ENCODE peak calls at places on chromosome 20, in ten cellular contexts. W, Z, E, I, S, P, Q, Y, H and R are unnamed samples.

GRCh38 chr20:33944914-33945313 is 48.8 kb upstream of the RALY start:
- DNase-seq in S (no peak), H (no peak), E (no peak), P (no peak), W (no peak), I (no peak), Q (no peak), Y (peak), Z (no peak), R (no peak)

GRCh38 chr20:55977723-55978481 is 27.4 kb downstream of the CBLN4 start:
- DNase-seq in I (no peak), Y (no peak), Q (no peak), Z (no peak), W (no peak), H (no peak), P (no peak), E (no peak), S (no peak), R (no peak)

GRCh38 chr20:709864-710761 is 34.5 kb upstream of the SCRT2 start:
- DNase-seq in S (no peak), Y (no peak), P (no peak), W (no peak), Q (no peak), Z (no peak), E (no peak), I (no peak), H (no peak), R (no peak)

GRCh38 chr20:10578607-10579006 is 95.2 kb downstream of the JAG1 start:
- DNase-seq in H (no peak), S (no peak), W (no peak), Z (no peak), I (peak), P (peak), Y (peak), Q (no peak), E (no peak), R (peak)

GRCh38 chr20:35432430-35432735 is 5.6 kb downstream of the GDF5 start:
- DNase-seq in Z (peak), S (no peak), E (no peak), H (no peak), P (no peak), I (no peak), W (no peak), Q (no peak), Y (no peak), R (no peak)

GRCh38 chr20:56429496-56429895 is 17.4 kb downstream of the CASS4 start:
- DNase-seq in W (peak), Y (no peak), H (no peak), Z (no peak), I (no peak), P (peak), Q (no peak), E (no peak), S (no peak), R (no peak)

GRCh38 chr20:62706344-62706743 is 2.3 kb upstream of the NTSR1 start:
- DNase-seq in Z (no peak), P (no peak), I (no peak), Q (no peak), W (no peak), S (no peak), H (no peak), Y (no peak), E (no peak), R (no peak)

GRCh38 chr20:43514062-43514971 is 6.8 kb downstream of the L3MBTL1 start:
- DNase-seq in Y (peak), P (peak), Q (peak), S (peak), H (peak), I (peak), E (peak), Z (peak), W (peak), R (peak)

GRCh38 chr20:19935842-19936241 is 81.3 kb upstream of the NAA20 start:
- DNase-seq in E (no peak), W (peak), Z (no peak), Q (no peak), S (no peak), I (no peak), H (no peak), Y (no peak), P (peak), R (peak)

GRCh38 chr20:24773751-24774201 is 175.3 kb upstream of the CST7 start:
- DNase-seq in W (no peak), I (no peak), S (no peak), P (peak), Z (no peak), Y (no peak), E (no peak), H (no peak), Q (no peak), R (peak)

GRCh38 chr20:11853359-11853758 is 64.3 kb upstream of the BTBD3 start:
- DNase-seq in H (no peak), Y (no peak), E (no peak), Q (no peak), P (peak), W (peak), Z (no peak), S (no peak), I (no peak), R (no peak)

GRCh38 chr20:55918471-55918870 is 86.8 kb downstream of the CBLN4 start:
- DNase-seq in Q (no peak), S (no peak), Z (no peak), W (no peak), I (no peak), E (no peak), P (no peak), Y (no peak), H (no peak), R (no peak)

GRCh38 chr20:11676618-11677289 is 240.9 kb upstream of the BTBD3 start:
- DNase-seq in I (peak), P (peak), Z (no peak), S (no peak), Q (peak), Y (peak), H (no peak), E (no peak), W (peak), R (peak)

GRCh38 chr20:10674684-10675455 is 1.1 kb upstream of the JAG1 start:
- DNase-seq in W (peak), P (peak), H (no peak), Z (no peak), Y (peak), I (peak), Q (peak), S (no peak), E (peak), R (peak)

GRCh38 chr20:33915726-33916331 is 77.9 kb upstream of the RALY start:
- DNase-seq in P (no peak), I (peak), Y (peak), W (peak), Z (peak), S (peak), H (peak), Q (peak), E (no peak), R (peak)

GRCh38 chr20:8073024-8073832 is 53.7 kb upstream of the TMX4 start:
- DNase-seq in I (no peak), Y (peak), S (no peak), Z (peak), W (peak), Q (peak), H (no peak), E (no peak), P (peak), R (peak)

GRCh38 chr20:6434131-6434530 is 311.3 kb upstream of the FERMT1 start:
- DNase-seq in P (peak), I (no peak), Y (no peak), S (no peak), Q (no peak), E (no peak), Z (no peak), W (no peak), H (no peak), R (no peak)

GRCh38 chr20:4151991-4152695 is 136.8 kb upstream of the RNF24 start:
- DNase-seq in I (no peak), Z (no peak), W (no peak), S (no peak), Q (no peak), E (no peak), H (no peak), Y (no peak), P (no peak), R (no peak)

GRCh38 chr20:10467985-10468845 is 33.1 kb downstream of the SLX4IP start:
- DNase-seq in Q (no peak), P (no peak), Y (no peak), Z (no peak), H (no peak), S (no peak), W (no peak), I (no peak), E (no peak), R (no peak)

GRCh38 chr20:29497261-29497671 is 1760.2 kb upstream of the DEFB115 start:
- DNase-seq in E (no peak), Z (no peak), H (no peak), P (no peak), Y (peak), W (peak), S (peak), I (no peak), Q (peak), R (no peak)

GRCh38 chr20:49853640-49854039 is 41.0 kb downstream of the SLC9A8 start:
- DNase-seq in S (no peak), Z (no peak), W (peak), I (no peak), P (peak), Y (no peak), Q (peak), E (no peak), H (no peak), R (peak)

GRCh38 chr20:43448748-43449535 is 8.8 kb upstream of the SRSF6 start:
- DNase-seq in E (no peak), P (peak), W (peak), Z (peak), S (peak), Y (peak), Q (peak), H (peak), I (peak), R (peak)

GRCh38 chr20:62369508-62370114 is 2.5 kb upstream of the LAMA5 start:
- DNase-seq in Y (no peak), E (no peak), P (no peak), W (no peak), Q (no peak), S (no peak), I (no peak), H (no peak), Z (no peak), R (no peak)

GRCh38 chr20:20614391-20614790 is 98.1 kb downstream of the RALGAPA2 start:
- DNase-seq in Q (no peak), Y (no peak), H (no peak), W (peak), P (no peak), S (no peak), I (no peak), Z (no peak), E (no peak), R (no peak)

GRCh38 chr20:36116813-36117441 is 37.6 kb upstream of the EPB41L1 start:
- DNase-seq in H (no peak), P (peak), Y (no peak), S (no peak), Z (no peak), I (no peak), Q (no peak), W (peak), E (no peak), R (peak)

GRCh38 chr20:4916991-4917881 is 84.1 kb downstream of the SLC23A2 start:
- DNase-seq in Y (no peak), S (no peak), H (no peak), I (no peak), E (no peak), W (no peak), P (peak), Q (peak), Z (no peak), R (no peak)

GRCh38 chr20:52190437-52191131 is 995 bp downstream of the ZFP64 start:
- DNase-seq in W (peak), H (peak), P (peak), I (peak), E (no peak), Z (peak), Y (peak), S (peak), Q (peak), R (peak)

GRCh38 chr20:36784900-36785299 is 11.3 kb upstream of the DSN1 start:
- DNase-seq in Z (no peak), S (no peak), H (no peak), Q (peak), E (no peak), P (no peak), Y (no peak), W (no peak), I (no peak), R (no peak)

GRCh38 chr20:35180266-35180665 is 8.4 kb downstream of the PROCR start:
- DNase-seq in H (no peak), E (no peak), S (no peak), I (no peak), Z (no peak), P (no peak), Y (no peak), Q (no peak), W (no peak), R (no peak)

GRCh38 chr20:51860015-51860882 is 57.9 kb upstream of the SALL4 start:
- DNase-seq in Z (no peak), W (no peak), E (no peak), Q (no peak), H (no peak), I (no peak), P (peak), Y (no peak), S (no peak), R (peak)

GRCh38 chr20:32652739-32653526 is 20.8 kb downstream of the C20orf203 start:
- DNase-seq in H (peak), W (peak), Z (peak), E (peak), P (peak), Q (peak), Y (peak), S (peak), I (peak), R (peak)

GRCh38 chr20:42123981-42124473 is 505.9 kb upstream of the CHD6 start:
- DNase-seq in Z (no peak), H (no peak), I (no peak), S (no peak), Q (no peak), W (no peak), E (no peak), P (no peak), Y (no peak), R (no peak)

GRCh38 chr20:9119776-9120175 is 50.9 kb downstream of the PLCB4 start:
- DNase-seq in H (no peak), S (no peak), Z (no peak), Q (peak), W (peak), E (no peak), Y (no peak), I (no peak), P (peak), R (peak)

GRCh38 chr20:43681991-43682410 is 15.1 kb downstream of the MYBL2 start:
- DNase-seq in E (no peak), Z (no peak), H (no peak), W (no peak), Y (no peak), S (no peak), P (no peak), Q (no peak), I (no peak), R (no peak)

GRCh38 chr20:2797136-2797983 is 3.1 kb downstream of the CPXM1 start:
- DNase-seq in S (no peak), W (no peak), H (no peak), Y (no peak), E (no peak), Q (no peak), P (no peak), Z (no peak), I (no peak), R (no peak)
- H3K27ac ChIP-seq in S (no peak), W (no peak), H (no peak), Y (no peak), E (no peak), Q (no peak), P (no peak), Z (no peak), I (no peak), R (no peak)

GRCh38 chr20:39049148-39049547 is 87.0 kb downstream of the DHX35 start:
- DNase-seq in W (no peak), Y (no peak), Z (peak), Q (no peak), E (no peak), I (no peak), P (no peak), S (no peak), H (no peak), R (no peak)
- H3K27ac ChIP-seq in W (no peak), Y (no peak), Z (no peak), Q (no peak), E (peak), I (no peak), P (no peak), S (no peak), H (no peak), R (no peak)

GRCh38 chr20:23634985-23635767 is 2.6 kb downstream of the CST3 start:
- DNase-seq in Y (no peak), Q (peak), P (no peak), W (peak), E (no peak), H (no peak), Z (no peak), S (no peak), I (no peak), R (peak)
- H3K27ac ChIP-seq in Y (no peak), Q (no peak), P (no peak), W (no peak), E (no peak), H (no peak), Z (no peak), S (no peak), I (no peak), R (peak)

DNA sequence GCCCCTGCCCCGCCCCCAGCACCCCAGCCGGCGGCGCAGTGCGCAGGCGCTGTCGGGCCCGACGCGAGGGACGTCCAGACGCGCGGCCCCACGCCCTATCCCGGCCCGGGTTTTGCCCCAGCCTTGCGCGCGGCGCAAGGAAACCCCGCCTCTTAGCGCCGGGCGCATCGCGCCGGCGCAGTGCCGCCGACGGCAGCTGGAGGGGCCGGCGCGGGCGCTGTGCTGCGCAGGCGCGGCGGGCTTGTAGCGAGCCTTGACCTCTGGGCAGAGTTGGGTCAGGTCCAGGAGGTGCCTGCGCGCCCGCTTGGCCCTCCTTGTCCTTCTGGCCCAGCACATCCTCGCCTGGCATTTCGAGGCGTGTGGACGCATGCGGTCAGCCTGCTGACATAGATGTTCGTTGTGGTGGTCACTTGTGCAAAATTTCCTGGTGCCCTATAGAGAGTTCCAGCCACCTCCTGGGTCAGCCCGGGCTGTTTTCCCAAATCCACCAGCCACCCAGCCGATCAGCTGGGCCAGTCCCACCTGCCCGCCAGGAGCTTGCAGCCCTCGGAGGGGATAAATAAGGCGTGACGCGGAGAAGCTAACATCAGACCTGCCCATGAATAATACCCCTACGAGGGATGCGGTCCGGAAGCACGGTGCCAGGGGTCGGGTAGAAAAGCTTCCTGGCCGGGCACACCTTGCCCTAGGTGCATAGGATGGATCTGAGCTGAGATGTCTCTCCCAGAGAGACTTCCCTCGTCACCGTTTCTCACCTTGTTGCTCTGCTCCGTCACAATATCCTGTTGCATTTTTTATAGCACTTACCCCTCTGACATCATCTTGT is 423 bp upstream of the PRELID3B start:
- DNase-seq in I (peak), S (peak), Q (peak), Z (peak), Y (peak), P (peak), E (peak), H (peak), W (peak), R (peak)
- H3K27ac ChIP-seq in I (peak), S (peak), Q (peak), Z (peak), Y (peak), P (no peak), E (peak), H (peak), W (no peak), R (peak)

GRCh38 chr20:46040902-46041535 is 12.0 kb downstream of the SLC12A5 start:
- DNase-seq in W (peak), P (no peak), E (no peak), S (peak), Y (peak), Q (peak), H (no peak), Z (peak), I (no peak), R (peak)
- H3K27ac ChIP-seq in W (no peak), P (no peak), E (no peak), S (no peak), Y (no peak), Q (no peak), H (no peak), Z (no peak), I (no peak), R (no peak)

DNA sequence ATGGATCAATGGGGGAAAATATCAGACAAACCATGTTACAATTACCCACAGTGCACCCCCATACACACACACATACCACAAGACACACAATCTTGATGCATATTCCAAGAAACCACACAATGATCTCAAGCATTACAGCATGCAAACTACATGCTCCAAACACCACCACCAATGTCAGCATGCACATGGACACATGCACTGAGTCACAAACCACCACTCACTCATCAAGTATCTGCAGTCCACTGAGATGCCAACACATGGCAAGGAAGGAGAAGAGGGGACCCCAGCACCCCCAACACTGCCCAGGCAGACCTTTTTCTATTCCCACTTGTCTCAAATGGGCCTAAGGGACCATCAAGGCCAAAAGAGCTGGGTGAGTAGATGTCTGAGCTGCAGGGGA is 91.6 kb downstream of the PREX1 start:
- DNase-seq in Z (no peak), Y (no peak), H (no peak), E (no peak), Q (no peak), P (no peak), I (no peak), S (no peak), W (no peak), R (no peak)
- H3K27ac ChIP-seq in Z (no peak), Y (no peak), H (no peak), E (peak), Q (no peak), P (no peak), I (no peak), S (no peak), W (no peak), R (no peak)

DNA sequence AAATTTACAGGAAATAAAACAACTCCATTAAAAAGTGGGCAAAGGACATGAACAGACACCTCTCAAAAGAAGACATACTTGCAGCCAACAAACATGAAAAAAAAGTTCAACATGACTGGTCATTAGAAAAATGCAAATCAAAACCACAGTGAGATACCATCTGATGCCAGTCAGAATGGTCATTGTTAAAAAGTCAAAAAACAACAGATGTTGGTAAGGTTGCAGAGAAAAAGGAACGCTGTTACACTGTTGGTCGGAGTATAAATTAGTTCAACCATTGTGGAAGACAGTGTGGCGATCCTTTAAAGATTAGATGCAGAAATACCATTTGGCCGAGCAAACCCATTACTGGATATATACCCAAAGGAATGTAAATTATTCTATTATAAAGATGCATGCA is 858.0 kb upstream of the FLRT3 start:
- DNase-seq in E (no peak), Q (no peak), W (no peak), H (no peak), Z (no peak), S (no peak), I (no peak), Y (no peak), P (peak), R (no peak)
- H3K27ac ChIP-seq in E (no peak), Q (no peak), W (no peak), H (no peak), Z (no peak), S (no peak), I (no peak), Y (no peak), P (no peak), R (no peak)